ENCODE peak calls at places on chromosomes 6 and 20, in eight cellular contexts. H is heart right ventricle, G is HL-60, Y is tibial artery, U is breast epithelium, V is body of pancreas, W is esophagus muscularis mucosa, D is lung. C is an unnamed sample.
A peak's percentile ranks its signal among the peaks of the same experiment; 100 is the strongest.

GRCh38 chr6:27238010-27238983 is 9.2 kb upstream of the PRSS16 start:
- DNase-seq in V (no peak), H (no peak), D (no peak), Y (no peak), W (no peak), U (no peak), G (no peak), C (no peak)

GRCh38 chr6:126312013-126312665 is 27.8 kb upstream of the CENPW start:
- DNase-seq in D (no peak), W (no peak), U (no peak), G (peak; percentile 7), H (no peak), V (no peak), Y (no peak), C (no peak)

GRCh38 chr6:37005827-37006514 is 516 bp downstream of the FGD2 start:
- DNase-seq in V (no peak), G (no peak), D (no peak), Y (no peak), U (no peak), W (no peak), H (no peak), C (no peak)

GRCh38 chr6:50380409-50381105 is 330.8 kb upstream of the DEFB112 start:
- DNase-seq in G (no peak), V (no peak), W (no peak), Y (no peak), D (no peak), U (no peak), H (no peak), C (no peak)

GRCh38 chr6:159212026-159212425 is 42.8 kb downstream of the FNDC1 start:
- DNase-seq in Y (no peak), D (no peak), H (no peak), W (no peak), V (no peak), G (no peak), U (no peak), C (no peak)

GRCh38 chr6:149852180-149852579 is 12.0 kb downstream of the LRP11 start:
- DNase-seq in V (no peak), Y (no peak), D (peak; percentile 67), U (peak; percentile 46), H (no peak), G (no peak), W (no peak), C (no peak)

GRCh38 chr6:170112583-170112860 is 178.4 kb downstream of the DLL1 start:
- DNase-seq in U (no peak), G (no peak), Y (peak; percentile 5), W (no peak), D (no peak), V (no peak), H (no peak), C (no peak)

GRCh38 chr6:99602519-99603420 is 3.9 kb upstream of the PRDM13 start:
- DNase-seq in U (no peak), W (no peak), Y (no peak), D (no peak), V (no peak), H (no peak), G (no peak), C (no peak)

GRCh38 chr6:3706547-3707467 is 44.7 kb downstream of the PXDC1 start:
- DNase-seq in G (no peak), D (no peak), W (no peak), U (no peak), H (no peak), Y (no peak), V (no peak), C (no peak)

GRCh38 chr20:45140836-45141235 is 16.6 kb upstream of the WFDC12 start:
- DNase-seq in H (no peak), G (no peak), W (no peak), U (no peak), D (no peak), V (no peak), Y (no peak), C (no peak)

GRCh38 chr6:122984393-122984792 is 11.6 kb upstream of the CLVS2 start:
- DNase-seq in W (no peak), Y (no peak), V (no peak), G (no peak), H (no peak), D (no peak), U (no peak), C (no peak)

GRCh38 chr6:41932378-41932777 is 9.2 kb downstream of the CCND3 start:
- DNase-seq in U (no peak), H (no peak), V (no peak), D (no peak), W (no peak), Y (no peak), G (no peak), C (no peak)

GRCh38 chr6:30135147-30135546 is 793 bp upstream of the TRIM40 start:
- DNase-seq in D (no peak), Y (no peak), W (no peak), V (no peak), H (no peak), U (no peak), G (no peak), C (no peak)

GRCh38 chr20:1721687-1722512 is 64.3 kb upstream of the SIRPG start:
- DNase-seq in H (no peak), W (peak; percentile 86), V (no peak), G (no peak), U (no peak), D (peak; percentile 19), Y (no peak), C (no peak)

GRCh38 chr6:15274696-15275387 is 29.0 kb downstream of the JARID2 start:
- DNase-seq in U (no peak), G (no peak), Y (no peak), H (no peak), D (no peak), V (no peak), W (no peak), C (no peak)

DNA sequence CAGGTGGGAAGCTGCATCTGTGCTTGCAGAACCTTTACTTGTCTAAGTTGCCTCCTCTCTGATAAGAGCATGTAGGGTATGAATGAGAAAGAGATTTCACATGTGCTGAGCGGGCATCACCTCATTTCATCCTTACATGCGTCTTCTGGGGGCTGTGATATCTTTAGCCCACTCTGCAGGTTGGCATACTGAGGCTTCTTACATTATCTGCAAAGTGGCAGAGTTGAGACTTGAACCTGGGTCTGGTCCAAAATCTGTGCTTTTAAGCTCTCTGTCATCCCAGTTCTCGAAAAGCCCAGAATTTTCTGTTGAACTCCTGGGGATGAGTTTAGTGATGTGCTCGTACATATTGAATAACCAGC is 2.0 kb upstream of the SRC start:
- DNase-seq in Y (no peak), G (no peak), H (no peak), V (no peak), U (no peak), D (no peak), W (no peak), C (no peak)
- H3K4me3 ChIP-seq in Y (no peak overlapping the region), G (no peak overlapping the region), H (no peak overlapping the region), V (no peak overlapping the region), U (no peak overlapping the region), D (no peak overlapping the region), W (no peak overlapping the region), C (no peak overlapping the region)

DNA sequence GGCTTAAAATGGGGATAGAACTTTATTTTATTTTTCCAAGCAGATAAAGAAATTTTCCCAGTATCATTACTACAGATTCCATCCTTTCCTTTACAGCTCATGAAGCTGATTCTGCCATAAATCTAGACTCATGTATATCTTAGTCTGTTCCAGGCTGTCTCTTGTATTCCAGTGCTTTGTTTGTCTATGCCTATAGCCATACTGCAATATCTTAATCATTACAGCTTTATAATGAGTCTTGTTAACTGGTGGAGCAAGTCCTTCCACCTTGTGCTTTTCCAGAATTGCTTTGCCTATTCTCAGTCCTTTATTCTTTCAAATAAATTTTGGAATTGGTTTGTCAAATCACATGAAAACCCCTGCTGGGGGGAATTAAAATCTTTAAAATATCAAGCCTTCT is 99.2 kb downstream of the MAP3K5 start:
- DNase-seq in Y (no peak), G (no peak), W (no peak), U (no peak), D (no peak), H (no peak), V (no peak), C (no peak)
- TF ChIP-seq CTCF in Y (no peak), G (no peak), W (no peak), U (no peak), D (no peak), H (no peak), V (no peak), C (no peak)

GRCh38 chr20:35506179-35506578 is 23.3 kb downstream of the C20orf173 start:
- DNase-seq in G (no peak), W (no peak), Y (no peak), H (no peak), D (no peak), V (no peak), U (no peak), C (no peak)
- H3K27ac ChIP-seq in G (no peak overlapping the region), W (no peak overlapping the region), Y (no peak overlapping the region), H (no peak overlapping the region), D (no peak overlapping the region), V (no peak overlapping the region), U (no peak overlapping the region), C (no peak overlapping the region)

DNA sequence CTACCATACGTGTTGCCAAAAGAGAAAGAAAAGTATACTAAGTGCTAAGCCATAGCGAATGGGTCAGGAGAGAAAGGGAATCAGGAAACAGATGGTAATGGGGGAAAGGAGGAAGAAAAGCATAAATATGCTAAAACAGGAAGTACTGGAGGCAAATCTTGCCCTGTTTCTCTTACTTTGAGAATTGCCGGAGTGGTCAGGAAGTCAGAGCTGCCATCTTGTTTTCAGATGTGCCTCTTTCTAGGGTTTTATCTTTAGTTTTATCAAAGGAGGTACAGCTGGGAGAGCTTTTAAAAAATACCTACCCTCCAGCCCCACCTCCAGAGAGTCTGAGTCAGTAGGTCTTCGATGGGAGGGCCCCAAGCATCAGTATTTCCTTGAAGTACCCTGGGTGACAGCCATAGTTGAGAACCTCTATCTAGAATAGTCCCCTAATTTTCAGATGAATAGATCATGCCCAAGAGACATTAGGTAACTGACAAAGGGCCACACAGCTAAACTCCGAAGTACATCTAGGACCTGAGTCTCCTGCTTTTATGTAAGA is 193.3 kb downstream of the CLIC5 start:
- DNase-seq in Y (no peak), V (no peak), H (no peak), G (peak; percentile 60), W (no peak), U (no peak), D (no peak), C (no peak)
- H3K4me3 ChIP-seq in Y (no peak overlapping the region), V (no peak overlapping the region), H (no peak overlapping the region), G (no peak overlapping the region), W (no peak overlapping the region), U (no peak overlapping the region), D (no peak overlapping the region), C (no peak overlapping the region)

DNA sequence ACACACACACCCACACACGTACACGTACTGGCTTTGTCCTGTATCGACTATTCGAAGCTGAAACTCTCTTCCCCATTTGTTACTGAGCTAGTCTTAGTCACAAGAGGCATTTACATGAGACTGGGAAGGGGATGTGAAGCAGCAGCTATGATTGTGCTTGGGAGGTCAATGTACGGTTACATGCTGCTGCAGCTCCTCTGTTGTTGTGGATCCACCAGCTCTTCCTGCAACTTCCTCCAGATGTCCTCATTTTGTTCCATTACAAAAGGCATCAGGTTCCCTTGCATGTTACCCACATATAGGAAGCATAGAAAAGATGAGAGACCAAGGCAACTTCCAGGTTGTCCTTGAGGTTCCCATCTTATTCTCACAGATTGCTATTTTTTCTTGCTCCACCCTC is 612.4 kb upstream of the IMPG1 start:
- DNase-seq in W (no peak), H (no peak), V (no peak), G (no peak), U (no peak), D (no peak), Y (no peak), C (no peak)
- TF ChIP-seq CTCF in W (no peak), H (no peak), V (no peak), G (no peak), U (no peak), D (no peak), Y (no peak), C (no peak)

GRCh38 chr6:106535012-106535411 is 94.3 kb downstream of the RTN4IP1 start:
- DNase-seq in U (no peak), V (no peak), D (no peak), G (no peak), W (no peak), Y (no peak), H (no peak), C (no peak)
- H3K27ac ChIP-seq in U (no peak overlapping the region), V (no peak overlapping the region), D (no peak overlapping the region), G (no peak overlapping the region), W (no peak overlapping the region), Y (no peak overlapping the region), H (no peak overlapping the region), C (no peak overlapping the region)